ENCODE peak calls at places on chromosomes 1 and 21, in seven cellular contexts. E is CD8-positive, alpha-beta memory T cell; P is psoas muscle; X is AG04450; C is adrenal gland; Q is iPS DF 6.9; I is CD8-positive, alpha-beta T cell. G is an unnamed sample.

GRCh38 chr1:63758805-63759204 is 15.0 kb upstream of the ROR1 start:
- DNase-seq in Q (no peak), X (no peak), P (no peak), I (no peak), C (no peak), E (no peak), G (no peak)

GRCh38 chr1:89763649-89763986 is 57.2 kb upstream of the LRRC8D start:
- DNase-seq in X (no peak), E (no peak), I (no peak), C (no peak), Q (no peak), P (no peak), G (no peak)

GRCh38 chr1:68954841-68955240 is 458.0 kb upstream of the DEPDC1 start:
- DNase-seq in E (no peak), P (no peak), C (no peak), I (no peak), Q (no peak), X (no peak), G (no peak)

GRCh38 chr1:11144563-11145256 is 44.4 kb upstream of the ANGPTL7 start:
- DNase-seq in C (no peak), I (no peak), E (no peak), X (no peak), P (no peak), Q (no peak), G (no peak)

GRCh38 chr1:205591522-205592351 is 40.1 kb downstream of the ELK4 start:
- DNase-seq in P (peak), X (no peak), C (peak), Q (peak), I (peak), E (peak), G (peak)

GRCh38 chr1:231236938-231237337 is 4.1 kb upstream of the GNPAT start:
- DNase-seq in X (no peak), P (no peak), E (no peak), C (no peak), Q (no peak), I (no peak), G (no peak)

GRCh38 chr1:244369256-244370057 is 82.3 kb downstream of the ADSS2 start:
- DNase-seq in X (no peak), I (no peak), E (no peak), Q (no peak), C (no peak), P (no peak), G (no peak)

GRCh38 chr21:28436286-28436932 is 556.3 kb downstream of the LTN1 start:
- DNase-seq in E (no peak), I (no peak), X (no peak), C (no peak), P (no peak), Q (no peak), G (no peak)

GRCh38 chr1:217718873-217719272 is 87.7 kb downstream of the SPATA17 start:
- DNase-seq in C (no peak), I (no peak), E (no peak), Q (no peak), X (no peak), P (no peak), G (no peak)

GRCh38 chr1:181179980-181180964 is 91.8 kb downstream of the IER5 start:
- DNase-seq in E (no peak), I (peak), Q (no peak), C (peak), P (peak), X (peak), G (peak)

GRCh38 chr1:18944810-18945209 is 11.7 kb downstream of the IFFO2 start:
- DNase-seq in C (no peak), P (no peak), E (no peak), X (no peak), I (no peak), Q (no peak), G (no peak)

GRCh38 chr1:216175714-216176113 is 247.5 kb downstream of the USH2A start:
- DNase-seq in I (no peak), X (no peak), E (no peak), P (no peak), Q (peak), C (no peak), G (no peak)

GRCh38 chr1:50975436-50975835 is 5.4 kb downstream of the CDKN2C start:
- DNase-seq in X (no peak), P (no peak), E (no peak), Q (no peak), I (no peak), C (no peak), G (no peak)

GRCh38 chr1:80846966-80847365 is 953.8 kb upstream of the ADGRL2 start:
- DNase-seq in E (no peak), C (no peak), I (no peak), P (no peak), Q (no peak), X (peak), G (no peak)

GRCh38 chr1:215417122-215417521 is 150.0 kb upstream of the KCTD3 start:
- DNase-seq in C (no peak), I (no peak), E (no peak), Q (no peak), X (no peak), P (no peak), G (no peak)

GRCh38 chr1:202034683-202035462 is 24.5 kb downstream of the ELF3 start:
- DNase-seq in E (no peak), C (peak), P (peak), X (peak), Q (no peak), I (no peak), G (peak)

GRCh38 chr1:230005040-230005439 is 62.0 kb upstream of the GALNT2 start:
- DNase-seq in C (no peak), Q (no peak), P (no peak), I (no peak), E (no peak), X (no peak), G (no peak)

GRCh38 chr1:30044745-30045144 is 678.6 kb downstream of the MATN1 start:
- DNase-seq in P (no peak), C (no peak), Q (no peak), I (no peak), E (no peak), X (no peak), G (no peak)

GRCh38 chr1:14443164-14443787 is 155.2 kb upstream of the KAZN start:
- DNase-seq in X (no peak), P (no peak), Q (no peak), E (no peak), C (no peak), I (no peak), G (peak)

GRCh38 chr1:67889940-67890567 is 56.8 kb upstream of the GNG12 start:
- DNase-seq in X (peak), I (no peak), C (peak), P (no peak), E (no peak), Q (no peak), G (peak)

GRCh38 chr21:45541221-45542039 is 810 bp downstream of the SLC19A1 start:
- DNase-seq in I (peak), P (peak), C (peak), Q (no peak), E (peak), X (no peak), G (no peak)

GRCh38 chr1:90728656-90729257 is 11.7 kb upstream of the BARHL2 start:
- DNase-seq in P (no peak), Q (no peak), X (no peak), E (no peak), C (no peak), I (no peak), G (no peak)

GRCh38 chr21:29025328-29025713 is 853 bp downstream of the USP16 start:
- DNase-seq in E (no peak), P (no peak), I (no peak), Q (no peak), C (no peak), X (no peak), G (no peak)

GRCh38 chr1:9466780-9467755 is 72.2 kb upstream of the SLC25A33 start:
- DNase-seq in I (no peak), P (peak), C (no peak), E (no peak), Q (no peak), X (no peak), G (no peak)

GRCh38 chr1:228058981-228059535 is 23.4 kb upstream of the ARF1 start:
- DNase-seq in E (peak), Q (no peak), P (no peak), X (no peak), I (peak), C (no peak), G (no peak)

GRCh38 chr1:183577897-183578470 is 12.3 kb downstream of the NCF2 start:
- DNase-seq in X (no peak), E (no peak), P (no peak), I (no peak), Q (no peak), C (no peak), G (no peak)

GRCh38 chr21:46253610-46254124 is 25.1 kb upstream of the LSS start:
- DNase-seq in Q (no peak), I (peak), P (no peak), E (peak), C (no peak), X (no peak), G (no peak)

GRCh38 chr21:34728479-34728878 is 59.7 kb downstream of the CLIC6 start:
- DNase-seq in P (no peak), E (no peak), X (no peak), C (no peak), I (no peak), Q (no peak), G (no peak)

GRCh38 chr21:40717008-40717407 is 129.9 kb downstream of the DSCAM start:
- DNase-seq in C (no peak), I (no peak), X (no peak), Q (no peak), P (no peak), E (no peak), G (no peak)

GRCh38 chr1:93186667-93187066 is 6.1 kb downstream of the CCDC18 start:
- DNase-seq in I (no peak), Q (no peak), X (no peak), E (no peak), P (no peak), C (no peak), G (no peak)
- H3K27ac ChIP-seq in I (no peak), Q (no peak), X (no peak), E (no peak), P (no peak), C (no peak), G (no peak)

DNA sequence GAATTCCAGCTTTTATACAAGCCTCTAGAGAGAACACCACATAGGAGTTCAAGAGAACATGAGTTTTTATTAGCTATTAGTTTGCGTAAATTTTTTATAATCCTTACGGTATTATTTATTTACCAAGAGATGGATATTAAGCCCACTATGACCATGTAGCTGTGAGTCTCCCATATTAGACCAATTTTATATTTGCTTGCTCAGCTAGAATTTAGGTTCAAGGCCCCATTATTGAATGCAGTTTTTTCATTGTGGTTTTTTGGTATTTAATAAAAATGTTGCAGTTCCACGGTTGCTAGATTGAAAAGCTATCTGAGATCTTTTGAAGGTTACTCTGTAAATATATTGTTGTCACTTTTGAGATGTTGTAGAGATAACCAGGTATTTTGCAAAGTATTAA is 2.9 kb downstream of the PPP1R8 start:
- DNase-seq in X (no peak), E (no peak), I (no peak), P (no peak), C (no peak), Q (no peak), G (no peak)
- H3K27ac ChIP-seq in X (no peak), E (no peak), I (no peak), P (no peak), C (no peak), Q (no peak), G (no peak)

GRCh38 chr1:179143332-179143731 is 61.5 kb downstream of the TOR3A start:
- DNase-seq in I (no peak), Q (no peak), E (no peak), C (no peak), X (peak), P (no peak), G (peak)

GRCh38 chr1:179142889-179143299 is 61.0 kb downstream of the TOR3A start:
- DNase-seq in Q (no peak), I (no peak), P (no peak), C (no peak), E (no peak), X (peak), G (peak)

GRCh38 chr1:179141592-179142244 is 59.8 kb downstream of the TOR3A start:
- DNase-seq in E (no peak), P (no peak), X (peak), Q (no peak), C (no peak), I (no peak), G (no peak)

GRCh38 chr1:179137623-179138235 is 55.9 kb downstream of the TOR3A start:
- DNase-seq in E (no peak), P (no peak), X (no peak), I (no peak), Q (no peak), C (no peak), G (no peak)
- H3K27ac ChIP-seq in E (no peak), P (no peak), X (peak), I (no peak), Q (no peak), C (no peak), G (no peak)

DNA sequence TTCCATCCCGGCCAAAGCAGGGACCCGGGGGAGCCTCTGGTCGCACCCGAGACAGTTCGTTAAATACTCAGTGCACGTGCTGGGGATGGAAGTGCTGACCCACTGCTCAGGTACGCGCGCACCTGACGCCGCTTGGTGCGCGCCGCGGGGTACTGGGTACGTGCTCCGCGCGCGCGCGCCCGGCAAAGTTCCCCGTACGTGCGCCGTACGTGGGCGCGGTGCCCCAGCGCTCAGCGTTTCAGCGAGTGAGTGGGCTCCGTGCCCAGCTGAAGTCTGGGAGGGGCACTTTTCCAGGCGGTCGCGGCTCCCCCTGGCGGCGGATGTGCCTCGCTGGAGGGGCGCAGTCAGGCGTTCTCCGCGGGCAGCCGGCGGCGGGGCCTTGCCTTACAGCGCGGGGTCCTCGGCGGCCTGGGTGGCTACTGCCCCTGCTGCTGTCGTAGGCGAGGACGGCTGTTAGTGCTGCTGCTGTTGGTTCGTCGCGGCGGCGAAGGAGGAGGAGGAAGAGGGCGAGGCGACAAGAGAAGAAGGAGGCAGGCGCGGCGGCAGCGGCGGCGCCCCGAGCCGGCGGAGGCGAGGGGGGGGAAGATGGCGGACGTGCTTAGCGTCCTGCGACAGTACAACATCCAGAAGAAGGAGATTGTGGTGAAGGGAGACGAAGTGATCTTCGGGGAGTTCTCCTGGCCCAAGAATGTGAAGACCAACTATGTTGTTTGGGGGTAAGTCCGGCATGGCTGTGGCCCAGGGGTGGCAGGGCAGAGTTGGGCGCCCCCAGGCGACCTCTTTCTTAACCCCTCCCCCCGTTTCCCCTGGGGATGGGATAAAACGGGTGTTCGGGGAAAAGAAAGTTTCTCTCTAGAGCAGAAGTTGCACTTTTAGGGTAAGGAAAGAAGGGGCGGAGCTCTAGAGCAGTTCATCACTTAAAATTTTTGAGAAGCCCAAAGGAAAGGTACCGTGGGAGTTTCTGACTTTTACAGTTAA is at the start of gene CDC73:
- DNase-seq in X (peak), E (peak), I (peak), C (peak), Q (peak), P (peak), G (peak)
- H3K27ac ChIP-seq in X (peak), E (peak), I (peak), C (peak), Q (no peak), P (peak), G (peak)

GRCh38 chr1:94093351-94093750 is 27.6 kb downstream of the ABCA4 start:
- DNase-seq in X (no peak), E (no peak), I (no peak), P (no peak), C (no peak), Q (no peak), G (no peak)
- H3K27ac ChIP-seq in X (peak), E (no peak), I (no peak), P (peak), C (no peak), Q (no peak), G (peak)

GRCh38 chr1:167148388-167148787 is 54.5 kb downstream of the STYXL2 start:
- DNase-seq in Q (no peak), X (no peak), I (no peak), C (no peak), E (no peak), P (no peak), G (no peak)
- H3K27ac ChIP-seq in Q (no peak), X (no peak), I (no peak), C (no peak), E (no peak), P (no peak), G (no peak)

GRCh38 chr1:74812180-74812541 is 79.2 kb downstream of the TYW3 start:
- DNase-seq in C (no peak), I (no peak), P (no peak), Q (no peak), E (no peak), X (no peak), G (no peak)
- H3K27ac ChIP-seq in C (no peak), I (no peak), P (no peak), Q (no peak), E (no peak), X (no peak), G (no peak)